ENCODE peak calls at places on chromosomes 4 and X, in eight cellular contexts. One of them, this sample, is unnamed.

GRCh38 chr4:151114986-151115385 is 15.6 kb downstream of the RPS3A start:
- DNase-seq in Peyer's patch: no peak
- DNase-seq in CD8-positive, alpha-beta T cell: no peak
- DNase-seq in HCT116: no peak
- DNase-seq in lower lobe of right lung: no peak
- DNase-seq in cardiac muscle cell: peak; percentile 54
- DNase-seq in sigmoid colon: no peak
- DNase-seq in suprapubic skin: no peak
- DNase-seq in this sample: no peak

GRCh38 chr4:64497526-64497925 is 88.3 kb upstream of the TECRL start:
- DNase-seq in suprapubic skin: no peak
- DNase-seq in Peyer's patch: no peak
- DNase-seq in cardiac muscle cell: peak; percentile 3
- DNase-seq in sigmoid colon: no peak
- DNase-seq in lower lobe of right lung: no peak
- DNase-seq in CD8-positive, alpha-beta T cell: no peak
- DNase-seq in HCT116: no peak
- DNase-seq in this sample: no peak

GRCh38 chr4:22637306-22637705 is 55.4 kb upstream of the GBA3 start:
- DNase-seq in HCT116: no peak
- DNase-seq in lower lobe of right lung: no peak
- DNase-seq in sigmoid colon: no peak
- DNase-seq in Peyer's patch: no peak
- DNase-seq in CD8-positive, alpha-beta T cell: no peak
- DNase-seq in cardiac muscle cell: no peak
- DNase-seq in suprapubic skin: no peak
- DNase-seq in this sample: no peak

GRCh38 chr4:1201851-1202525 is 29.6 kb upstream of the SPON2 start:
- DNase-seq in Peyer's patch: peak; percentile 74
- DNase-seq in CD8-positive, alpha-beta T cell: peak; percentile 87
- DNase-seq in sigmoid colon: peak; percentile 96
- DNase-seq in cardiac muscle cell: peak; percentile 95
- DNase-seq in HCT116: no peak
- DNase-seq in lower lobe of right lung: peak; percentile 68
- DNase-seq in suprapubic skin: peak; percentile 86
- DNase-seq in this sample: peak; percentile 75

GRCh38 chr4:111943796-111944203 is 201.5 kb upstream of the FAM241A start:
- DNase-seq in lower lobe of right lung: peak; percentile 46
- DNase-seq in CD8-positive, alpha-beta T cell: no peak
- DNase-seq in sigmoid colon: no peak
- DNase-seq in HCT116: peak; percentile 66
- DNase-seq in suprapubic skin: no peak
- DNase-seq in Peyer's patch: peak; percentile 57
- DNase-seq in cardiac muscle cell: peak; percentile 31
- DNase-seq in this sample: no peak

GRCh38 chr4:151652841-151653547 is 107.8 kb downstream of the GATB start:
- DNase-seq in Peyer's patch: no peak
- DNase-seq in sigmoid colon: no peak
- DNase-seq in lower lobe of right lung: no peak
- DNase-seq in cardiac muscle cell: peak; percentile 45
- DNase-seq in HCT116: no peak
- DNase-seq in CD8-positive, alpha-beta T cell: no peak
- DNase-seq in suprapubic skin: no peak
- DNase-seq in this sample: no peak

GRCh38 chr4:16250665-16251365 is 24.5 kb upstream of the TAPT1 start:
- DNase-seq in cardiac muscle cell: peak; percentile 47
- DNase-seq in CD8-positive, alpha-beta T cell: no peak
- DNase-seq in Peyer's patch: no peak
- DNase-seq in lower lobe of right lung: no peak
- DNase-seq in sigmoid colon: no peak
- DNase-seq in HCT116: no peak
- DNase-seq in suprapubic skin: no peak
- DNase-seq in this sample: no peak

GRCh38 chr4:182881928-182882327 is 35.3 kb downstream of the DCTD start:
- DNase-seq in Peyer's patch: no peak
- DNase-seq in cardiac muscle cell: no peak
- DNase-seq in sigmoid colon: peak; percentile 79
- DNase-seq in suprapubic skin: no peak
- DNase-seq in lower lobe of right lung: no peak
- DNase-seq in HCT116: no peak
- DNase-seq in CD8-positive, alpha-beta T cell: no peak
- DNase-seq in this sample: no peak

GRCh38 chrX:20693071-20693470 is 426.4 kb upstream of the RPS6KA3 start:
- DNase-seq in cardiac muscle cell: no peak
- DNase-seq in HCT116: no peak
- DNase-seq in sigmoid colon: no peak
- DNase-seq in Peyer's patch: no peak
- DNase-seq in lower lobe of right lung: no peak
- DNase-seq in CD8-positive, alpha-beta T cell: no peak
- DNase-seq in suprapubic skin: no peak
- DNase-seq in this sample: no peak

GRCh38 chr4:11469900-11470708 is 41.4 kb upstream of the HS3ST1 start:
- DNase-seq in suprapubic skin: no peak
- DNase-seq in lower lobe of right lung: no peak
- DNase-seq in HCT116: no peak
- DNase-seq in Peyer's patch: no peak
- DNase-seq in CD8-positive, alpha-beta T cell: no peak
- DNase-seq in cardiac muscle cell: no peak
- DNase-seq in sigmoid colon: no peak
- DNase-seq in this sample: no peak

GRCh38 chr4:62814510-62815047 is 1594.7 kb downstream of the TECRL start:
- DNase-seq in suprapubic skin: no peak
- DNase-seq in lower lobe of right lung: no peak
- DNase-seq in CD8-positive, alpha-beta T cell: no peak
- DNase-seq in cardiac muscle cell: no peak
- DNase-seq in HCT116: no peak
- DNase-seq in sigmoid colon: no peak
- DNase-seq in Peyer's patch: no peak
- DNase-seq in this sample: no peak

GRCh38 chr4:5759236-5760075 is 48.5 kb downstream of the EVC start:
- DNase-seq in suprapubic skin: no peak
- DNase-seq in Peyer's patch: no peak
- DNase-seq in HCT116: no peak
- DNase-seq in lower lobe of right lung: no peak
- DNase-seq in cardiac muscle cell: no peak
- DNase-seq in CD8-positive, alpha-beta T cell: no peak
- DNase-seq in sigmoid colon: peak; percentile 50
- DNase-seq in this sample: peak; percentile 41

GRCh38 chr4:144171697-144172096 is 31.2 kb upstream of the GYPA start:
- DNase-seq in CD8-positive, alpha-beta T cell: no peak
- DNase-seq in cardiac muscle cell: no peak
- DNase-seq in suprapubic skin: no peak
- DNase-seq in Peyer's patch: no peak
- DNase-seq in sigmoid colon: no peak
- DNase-seq in HCT116: no peak
- DNase-seq in lower lobe of right lung: no peak
- DNase-seq in this sample: no peak

GRCh38 chr4:10061650-10062415 is 40.5 kb upstream of the SLC2A9 start:
- DNase-seq in lower lobe of right lung: no peak
- DNase-seq in CD8-positive, alpha-beta T cell: no peak
- DNase-seq in HCT116: no peak
- DNase-seq in cardiac muscle cell: no peak
- DNase-seq in sigmoid colon: no peak
- DNase-seq in suprapubic skin: no peak
- DNase-seq in Peyer's patch: no peak
- DNase-seq in this sample: no peak

GRCh38 chrX:71492086-71493065 is 40.5 kb upstream of the OGT start:
- DNase-seq in CD8-positive, alpha-beta T cell: peak; percentile 48
- DNase-seq in lower lobe of right lung: peak; percentile 70
- DNase-seq in Peyer's patch: peak; percentile 66
- DNase-seq in HCT116: no peak
- DNase-seq in suprapubic skin: peak; percentile 74
- DNase-seq in sigmoid colon: peak; percentile 77
- DNase-seq in cardiac muscle cell: peak; percentile 52
- DNase-seq in this sample: peak; percentile 74

GRCh38 chrX:45344597-45344996 is 143.9 kb upstream of the DIPK2B start:
- DNase-seq in sigmoid colon: no peak
- DNase-seq in Peyer's patch: no peak
- DNase-seq in CD8-positive, alpha-beta T cell: no peak
- DNase-seq in suprapubic skin: no peak
- DNase-seq in cardiac muscle cell: peak; percentile 67
- DNase-seq in lower lobe of right lung: no peak
- DNase-seq in HCT116: no peak
- DNase-seq in this sample: no peak

GRCh38 chrX:110145854-110146253 is 142.9 kb downstream of the TMEM164 start:
- DNase-seq in HCT116: no peak
- DNase-seq in lower lobe of right lung: no peak
- DNase-seq in cardiac muscle cell: peak; percentile 48
- DNase-seq in suprapubic skin: no peak
- DNase-seq in sigmoid colon: no peak
- DNase-seq in Peyer's patch: no peak
- DNase-seq in CD8-positive, alpha-beta T cell: no peak
- DNase-seq in this sample: no peak

GRCh38 chrX:126137899-126138298 is 28.2 kb downstream of the DCAF12L2 start:
- DNase-seq in sigmoid colon: no peak
- DNase-seq in lower lobe of right lung: no peak
- DNase-seq in cardiac muscle cell: no peak
- DNase-seq in Peyer's patch: no peak
- DNase-seq in suprapubic skin: no peak
- DNase-seq in HCT116: no peak
- DNase-seq in CD8-positive, alpha-beta T cell: no peak
- DNase-seq in this sample: no peak

GRCh38 chr4:89203902-89204301 is 92.6 kb downstream of the TIGD2 start:
- DNase-seq in CD8-positive, alpha-beta T cell: no peak
- DNase-seq in sigmoid colon: no peak
- DNase-seq in suprapubic skin: no peak
- DNase-seq in HCT116: no peak
- DNase-seq in Peyer's patch: no peak
- DNase-seq in cardiac muscle cell: no peak
- DNase-seq in lower lobe of right lung: no peak
- DNase-seq in this sample: no peak

DNA sequence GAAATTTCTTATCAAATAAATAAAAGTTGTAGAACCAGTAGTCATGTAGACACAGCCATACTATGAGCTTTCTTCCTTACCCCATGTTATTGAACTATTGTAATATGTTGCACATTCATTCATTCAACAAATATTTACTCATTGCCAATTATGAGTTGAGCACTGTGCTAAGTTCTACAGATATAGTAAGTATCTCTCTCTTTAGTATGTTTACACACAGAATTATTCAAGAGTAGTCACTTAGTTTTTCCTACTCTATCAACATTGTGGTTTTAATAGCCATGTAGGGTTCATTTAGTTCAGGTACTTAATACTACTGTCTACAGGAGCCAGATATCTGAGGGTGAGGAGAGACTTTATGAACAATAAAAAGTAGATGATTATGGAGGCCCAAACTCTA is 86.2 kb downstream of the TEX13A start:
- DNase-seq in HCT116: no peak
- DNase-seq in Peyer's patch: no peak
- DNase-seq in cardiac muscle cell: no peak
- DNase-seq in suprapubic skin: no peak
- DNase-seq in CD8-positive, alpha-beta T cell: no peak
- DNase-seq in sigmoid colon: no peak
- DNase-seq in lower lobe of right lung: no peak
- DNase-seq in this sample: no peak
- TF ChIP-seq CTCF in HCT116: no peak
- TF ChIP-seq CTCF in Peyer's patch: no peak
- TF ChIP-seq CTCF in cardiac muscle cell: no peak
- TF ChIP-seq CTCF in suprapubic skin: no peak
- TF ChIP-seq CTCF in CD8-positive, alpha-beta T cell: no peak
- TF ChIP-seq CTCF in sigmoid colon: no peak
- TF ChIP-seq CTCF in lower lobe of right lung: no peak
- TF ChIP-seq CTCF in this sample: no peak

DNA sequence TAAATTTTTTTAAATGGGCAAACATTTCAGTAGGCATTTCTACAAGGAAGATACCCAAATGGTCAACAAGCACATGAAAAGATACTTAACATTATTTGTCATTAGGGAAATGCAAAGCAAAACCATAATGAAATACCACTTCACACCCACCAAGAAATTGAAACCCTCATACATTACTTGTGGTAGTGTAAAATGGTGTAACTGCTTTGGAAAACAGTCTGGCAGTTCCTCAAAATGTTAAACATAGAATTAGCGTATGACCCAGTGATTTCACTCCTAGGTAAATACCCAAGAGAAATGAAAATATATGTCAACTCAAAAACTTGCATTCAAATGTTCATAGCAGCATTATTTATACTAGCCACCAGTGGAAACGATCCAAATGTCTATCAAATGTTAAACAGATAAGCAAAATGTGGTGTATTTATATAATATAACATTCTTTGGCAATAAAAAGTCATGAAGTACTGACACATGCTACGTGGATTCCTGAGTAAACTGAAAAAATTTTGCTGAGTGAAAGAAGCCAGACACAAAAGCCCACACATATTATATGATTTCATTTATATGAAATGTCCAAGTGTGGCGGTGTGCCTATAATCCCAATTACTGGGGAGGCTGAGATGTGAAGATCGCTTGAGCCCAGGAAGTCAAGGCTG is 16.6 kb downstream of the TRIM2 start:
- DNase-seq in suprapubic skin: no peak
- DNase-seq in HCT116: no peak
- DNase-seq in sigmoid colon: no peak
- DNase-seq in cardiac muscle cell: peak; percentile 44
- DNase-seq in Peyer's patch: no peak
- DNase-seq in lower lobe of right lung: no peak
- DNase-seq in CD8-positive, alpha-beta T cell: no peak
- DNase-seq in this sample: no peak
- H3K27ac ChIP-seq in suprapubic skin: no peak overlapping the region
- H3K27ac ChIP-seq in HCT116: no peak overlapping the region
- H3K27ac ChIP-seq in sigmoid colon: no peak overlapping the region
- H3K27ac ChIP-seq in cardiac muscle cell: no peak overlapping the region
- H3K27ac ChIP-seq in Peyer's patch: peak overlapping the region; percentile 0
- H3K27ac ChIP-seq in lower lobe of right lung: no peak overlapping the region
- H3K27ac ChIP-seq in CD8-positive, alpha-beta T cell: no peak overlapping the region
- H3K27ac ChIP-seq in this sample: no peak overlapping the region

GRCh38 chr4:177499537-177499936 is 57.3 kb upstream of the AGA start:
- DNase-seq in CD8-positive, alpha-beta T cell: no peak
- DNase-seq in suprapubic skin: no peak
- DNase-seq in Peyer's patch: no peak
- DNase-seq in cardiac muscle cell: no peak
- DNase-seq in lower lobe of right lung: no peak
- DNase-seq in sigmoid colon: no peak
- DNase-seq in HCT116: no peak
- DNase-seq in this sample: no peak

GRCh38 chr4:177508662-177509061 is 66.4 kb upstream of the AGA start:
- DNase-seq in HCT116: no peak
- DNase-seq in suprapubic skin: no peak
- DNase-seq in CD8-positive, alpha-beta T cell: no peak
- DNase-seq in Peyer's patch: no peak
- DNase-seq in sigmoid colon: no peak
- DNase-seq in cardiac muscle cell: no peak
- DNase-seq in lower lobe of right lung: no peak
- DNase-seq in this sample: no peak

GRCh38 chr4:177509346-177509745 is 67.1 kb upstream of the AGA start:
- DNase-seq in HCT116: no peak
- DNase-seq in suprapubic skin: no peak
- DNase-seq in cardiac muscle cell: no peak
- DNase-seq in Peyer's patch: no peak
- DNase-seq in sigmoid colon: no peak
- DNase-seq in lower lobe of right lung: no peak
- DNase-seq in CD8-positive, alpha-beta T cell: no peak
- DNase-seq in this sample: no peak

GRCh38 chr4:177505171-177505615 is 63.0 kb upstream of the AGA start:
- DNase-seq in lower lobe of right lung: no peak
- DNase-seq in Peyer's patch: no peak
- DNase-seq in suprapubic skin: no peak
- DNase-seq in HCT116: no peak
- DNase-seq in CD8-positive, alpha-beta T cell: no peak
- DNase-seq in sigmoid colon: no peak
- DNase-seq in cardiac muscle cell: no peak
- DNase-seq in this sample: no peak
- TF ChIP-seq CTCF in lower lobe of right lung: no peak
- TF ChIP-seq CTCF in Peyer's patch: no peak
- TF ChIP-seq CTCF in suprapubic skin: no peak
- TF ChIP-seq CTCF in HCT116: peak; percentile 42
- TF ChIP-seq CTCF in CD8-positive, alpha-beta T cell: no peak
- TF ChIP-seq CTCF in sigmoid colon: no peak
- TF ChIP-seq CTCF in cardiac muscle cell: no peak
- TF ChIP-seq CTCF in this sample: no peak

GRCh38 chrX:69277961-69278795 is 112.9 kb upstream of the PJA1 start:
- DNase-seq in CD8-positive, alpha-beta T cell: no peak
- DNase-seq in suprapubic skin: no peak
- DNase-seq in cardiac muscle cell: no peak
- DNase-seq in sigmoid colon: no peak
- DNase-seq in lower lobe of right lung: no peak
- DNase-seq in HCT116: no peak
- DNase-seq in Peyer's patch: no peak
- DNase-seq in this sample: no peak
- H3K27ac ChIP-seq in CD8-positive, alpha-beta T cell: no peak overlapping the region
- H3K27ac ChIP-seq in suprapubic skin: no peak overlapping the region
- H3K27ac ChIP-seq in cardiac muscle cell: peak overlapping the region; percentile 70
- H3K27ac ChIP-seq in sigmoid colon: peak overlapping the region; percentile 16
- H3K27ac ChIP-seq in lower lobe of right lung: no peak overlapping the region
- H3K27ac ChIP-seq in HCT116: no peak overlapping the region
- H3K27ac ChIP-seq in Peyer's patch: no peak overlapping the region
- H3K27ac ChIP-seq in this sample: no peak overlapping the region

This sample was measured in coronary artery.